ENCODE peak calls at places on chromosomes 5 and 9, in ten cellular contexts. S, G, D, E, K, X, U, M, Q and N are unnamed samples.

GRCh38 chr9:107213561-107214028 is 69.5 kb upstream of the RAD23B start:
- DNase-seq in D (no peak), E (peak), S (peak), G (no peak), M (no peak), Q (peak), K (peak), U (no peak), X (no peak), N (no peak)

GRCh38 chr9:68740561-68740960 is 35.5 kb downstream of the PIP5K1B start:
- DNase-seq in D (no peak), M (no peak), G (no peak), K (no peak), S (no peak), U (no peak), Q (peak), X (no peak), E (no peak), N (no peak)

GRCh38 chr5:6003040-6003825 is 375.1 kb downstream of the MED10 start:
- DNase-seq in M (no peak), D (no peak), X (no peak), S (no peak), E (no peak), Q (peak), U (no peak), G (no peak), K (no peak), N (no peak)

GRCh38 chr9:99824378-99825157 is 2.9 kb downstream of the NR4A3 start:
- DNase-seq in Q (no peak), G (peak), D (peak), E (no peak), X (peak), K (no peak), S (no peak), M (peak), U (no peak), N (peak)

GRCh38 chr5:135246923-135247795 is 151.9 kb downstream of the MACROH2A1 start:
- DNase-seq in D (no peak), U (no peak), Q (peak), G (peak), K (peak), S (peak), E (peak), X (peak), M (peak), N (no peak)

GRCh38 chr9:135183538-135184153 is 96.2 kb downstream of the OLFM1 start:
- DNase-seq in G (no peak), X (no peak), D (no peak), E (no peak), M (no peak), U (no peak), Q (no peak), K (no peak), S (no peak), N (no peak)

GRCh38 chr9:5441043-5441442 is 3.3 kb upstream of the PLGRKT start:
- DNase-seq in K (no peak), D (no peak), U (no peak), G (no peak), S (no peak), X (no peak), M (no peak), E (no peak), Q (no peak), N (no peak)

GRCh38 chr9:22111871-22112247 is 102.8 kb upstream of the CDKN2B start:
- DNase-seq in S (no peak), U (no peak), K (no peak), D (no peak), X (no peak), M (no peak), Q (no peak), E (peak), G (no peak), N (no peak)

GRCh38 chr5:124990723-124991122 is 244.3 kb upstream of the ZNF608 start:
- DNase-seq in E (no peak), U (no peak), Q (no peak), K (no peak), M (no peak), G (no peak), X (no peak), D (no peak), S (no peak), N (no peak)

GRCh38 chr5:87061046-87061445 is 206.6 kb upstream of the RASA1 start:
- DNase-seq in G (no peak), Q (no peak), X (no peak), E (peak), M (no peak), U (no peak), K (no peak), D (no peak), S (no peak), N (no peak)

GRCh38 chr5:180607861-180608571 is 16.7 kb upstream of the SCGB3A1 start:
- DNase-seq in M (no peak), X (no peak), K (no peak), G (no peak), E (no peak), D (no peak), S (no peak), U (no peak), Q (no peak), N (peak)

GRCh38 chr9:131678499-131679111 is 61.3 kb downstream of the RAPGEF1 start:
- DNase-seq in D (peak), E (peak), X (peak), U (no peak), K (peak), G (peak), M (peak), Q (peak), S (peak), N (peak)

GRCh38 chr5:167261309-167262100 is 1029.9 kb upstream of the WWC1 start:
- DNase-seq in G (no peak), Q (no peak), E (no peak), S (no peak), M (peak), D (no peak), X (no peak), U (no peak), K (no peak), N (peak)

GRCh38 chr5:132787076-132787475 is 10.0 kb upstream of the SEPTIN8 start:
- DNase-seq in K (no peak), E (no peak), D (no peak), Q (no peak), G (no peak), M (no peak), S (no peak), X (peak), U (no peak), N (no peak)

GRCh38 chr9:19934301-19934868 is 145.5 kb upstream of the SLC24A2 start:
- DNase-seq in U (no peak), S (no peak), D (no peak), Q (no peak), M (peak), X (no peak), G (no peak), E (no peak), K (no peak), N (peak)

GRCh38 chr5:60437308-60437707 is 262.7 kb downstream of the DEPDC1B start:
- DNase-seq in D (no peak), Q (no peak), M (no peak), X (no peak), U (no peak), E (no peak), S (no peak), G (no peak), K (no peak), N (no peak)

GRCh38 chr9:12702160-12702758 is 9.1 kb downstream of the TYRP1 start:
- DNase-seq in K (peak), G (no peak), M (peak), Q (no peak), S (no peak), U (peak), X (peak), D (peak), E (no peak), N (peak)

GRCh38 chr9:124251188-124251587 is 6.6 kb upstream of the NEK6 start:
- DNase-seq in G (no peak), X (no peak), E (no peak), M (no peak), Q (no peak), K (no peak), U (no peak), D (no peak), S (no peak), N (peak)

GRCh38 chr5:6733411-6734242 is 20.4 kb downstream of the TENT4A start:
- DNase-seq in G (no peak), S (no peak), D (no peak), M (no peak), U (no peak), Q (no peak), X (no peak), E (no peak), K (no peak), N (no peak)

GRCh38 chr5:57004800-57005199 is 52.9 kb upstream of the MIER3 start:
- DNase-seq in E (no peak), U (no peak), G (no peak), Q (peak), X (no peak), S (no peak), M (peak), D (no peak), K (no peak), N (no peak)

GRCh38 chr9:33449715-33450114 is 2.3 kb upstream of the AQP3 start:
- DNase-seq in S (no peak), X (no peak), D (no peak), M (no peak), Q (no peak), G (no peak), E (no peak), K (no peak), U (no peak), N (no peak)

GRCh38 chr5:168529361-168530234 is 493 bp downstream of the FBLL1 start:
- DNase-seq in K (peak), X (no peak), M (peak), G (no peak), D (no peak), E (no peak), Q (no peak), S (no peak), U (no peak), N (peak)

GRCh38 chr5:139475865-139476651 is 5.3 kb downstream of the SMIM33 start:
- DNase-seq in M (no peak), D (no peak), G (no peak), E (no peak), Q (no peak), K (no peak), U (no peak), S (no peak), X (no peak), N (no peak)

GRCh38 chr9:131630206-131630831 is 85.0 kb downstream of the PRRT1B start:
- DNase-seq in K (no peak), Q (no peak), E (no peak), U (no peak), M (no peak), S (no peak), G (no peak), D (no peak), X (no peak), N (peak)

GRCh38 chr9:37156781-37157356 is 36.5 kb downstream of the ZCCHC7 start:
- DNase-seq in G (no peak), U (no peak), S (no peak), E (no peak), M (no peak), X (no peak), D (no peak), K (no peak), Q (peak), N (no peak)

GRCh38 chr9:127122176-127123151 is at the start of gene ANGPTL2:
- DNase-seq in D (peak), S (no peak), E (peak), Q (no peak), K (peak), X (peak), G (no peak), M (peak), U (peak), N (peak)

GRCh38 chr5:178606269-178606668 is 16.1 kb upstream of the COL23A1 start:
- DNase-seq in S (no peak), Q (no peak), M (no peak), E (no peak), X (no peak), D (no peak), G (no peak), U (no peak), K (no peak), N (no peak)

GRCh38 chr5:626850-627249 is 14.7 kb downstream of the CEP72 start:
- DNase-seq in U (no peak), E (no peak), G (no peak), X (no peak), Q (no peak), D (no peak), M (no peak), K (no peak), S (no peak), N (no peak)

GRCh38 chr9:93118863-93119702 is 15.0 kb downstream of the NINJ1 start:
- DNase-seq in M (no peak), E (no peak), K (no peak), G (no peak), Q (no peak), U (no peak), X (peak), D (no peak), S (no peak), N (no peak)

GRCh38 chr9:134224827-134225154 is 60.4 kb upstream of the RNU6ATAC start:
- DNase-seq in D (no peak), U (no peak), E (no peak), Q (no peak), X (no peak), M (no peak), K (no peak), G (no peak), S (no peak), N (peak)

GRCh38 chr9:73866451-73866850 is 630.7 kb upstream of the RORB start:
- DNase-seq in Q (no peak), U (no peak), D (no peak), K (no peak), X (no peak), G (no peak), M (no peak), S (no peak), E (no peak), N (no peak)

GRCh38 chr5:107821288-107821687 is 150.6 kb upstream of the EFNA5 start:
- DNase-seq in S (no peak), D (no peak), M (no peak), G (no peak), K (no peak), E (no peak), U (no peak), Q (no peak), X (no peak), N (no peak)